ENCODE peak calls at places on chromosomes 16 and 17, in ten cellular contexts. S, R, E, L, B, N, F, P, J and Q are unnamed samples.

GRCh38 chr17:72699566-72699965 is 392.9 kb downstream of the SLC39A11 start:
- DNase-seq in S (no peak), R (no peak), E (peak; percentile 46), L (no peak), B (no peak), N (no peak), F (peak; percentile 82), P (no peak), J (no peak), Q (peak; percentile 68)

GRCh38 chr17:17377071-17377487 is 73.9 kb downstream of the NT5M start:
- DNase-seq in S (no peak), R (no peak), E (peak; percentile 57), L (no peak), B (no peak), N (no peak), F (no peak), P (no peak), J (no peak), Q (no peak)

GRCh38 chr16:71387045-71387871 is 28.7 kb downstream of the CALB2 start:
- DNase-seq in S (no peak), R (no peak), E (no peak), L (no peak), B (no peak), N (no peak), F (no peak), P (no peak), J (no peak), Q (no peak)

GRCh38 chr16:25643633-25644032 is 48.1 kb upstream of the HS3ST4 start:
- DNase-seq in S (no peak), R (no peak), E (no peak), L (no peak), B (no peak), N (no peak), F (no peak), P (no peak), J (no peak), Q (no peak)

GRCh38 chr16:89089142-89089541 is 4.5 kb upstream of the ACSF3 start:
- DNase-seq in S (no peak), R (no peak), E (no peak), L (no peak), B (no peak), N (no peak), F (no peak), P (no peak), J (no peak), Q (no peak)

GRCh38 chr16:11313493-11314308 is 31.6 kb upstream of the RMI2 start:
- DNase-seq in S (no peak), R (no peak), E (no peak), L (no peak), B (no peak), N (no peak), F (no peak), P (no peak), J (no peak), Q (no peak)

GRCh38 chr17:72249441-72249840 is 128.6 kb downstream of the SOX9 start:
- DNase-seq in S (no peak), R (no peak), E (no peak), L (no peak), B (no peak), N (no peak), F (no peak), P (no peak), J (no peak), Q (no peak)

GRCh38 chr17:21286771-21287702 is 2.5 kb downstream of the MAP2K3 start:
- DNase-seq in S (no peak), R (no peak), E (no peak), L (no peak), B (no peak), N (no peak), F (no peak), P (no peak), J (no peak), Q (no peak)

GRCh38 chr17:28648698-28649097 is 3.7 kb upstream of the BLTP2 start:
- DNase-seq in S (no peak), R (no peak), E (no peak), L (no peak), B (no peak), N (no peak), F (no peak), P (no peak), J (no peak), Q (no peak)

GRCh38 chr16:85246473-85246872 is 134.2 kb upstream of the CIBAR2 start:
- DNase-seq in S (no peak), R (no peak), E (no peak), L (no peak), B (no peak), N (no peak), F (no peak), P (no peak), J (no peak), Q (no peak)

GRCh38 chr17:63153488-63153887 is 187.5 kb downstream of the TANC2 start:
- DNase-seq in S (no peak), R (no peak), E (peak; percentile 65), L (no peak), B (no peak), N (no peak), F (no peak), P (no peak), J (no peak), Q (no peak)

GRCh38 chr16:85709766-85710423 is 21.1 kb upstream of the GINS2 start:
- DNase-seq in S (no peak), R (no peak), E (no peak), L (no peak), B (no peak), N (no peak), F (no peak), P (no peak), J (no peak), Q (no peak)

GRCh38 chr17:35683588-35683987 is 47.9 kb upstream of the RASL10B start:
- DNase-seq in S (no peak), R (no peak), E (no peak), L (no peak), B (no peak), N (no peak), F (no peak), P (no peak), J (no peak), Q (no peak)

GRCh38 chr17:81342700-81343070 is 47.6 kb upstream of the SLC38A10 start:
- DNase-seq in S (no peak), R (no peak), E (no peak), L (no peak), B (no peak), N (no peak), F (no peak), P (no peak), J (no peak), Q (no peak)

GRCh38 chr17:70829876-70830275 is 660.5 kb downstream of the KCNJ2 start:
- DNase-seq in S (no peak), R (no peak), E (no peak), L (no peak), B (no peak), N (no peak), F (no peak), P (no peak), J (no peak), Q (no peak)

GRCh38 chr16:67161595-67162058 is 1.9 kb downstream of the FBXL8 start:
- DNase-seq in S (no peak), R (no peak), E (no peak), L (no peak), B (no peak), N (no peak), F (no peak), P (no peak), J (no peak), Q (no peak)

GRCh38 chr16:1991135-1991551 is 1.4 kb downstream of the SYNGR3 start:
- DNase-seq in S (no peak), R (peak; percentile 66), E (no peak), L (no peak), B (no peak), N (no peak), F (no peak), P (no peak), J (peak; percentile 76), Q (no peak)

GRCh38 chr17:39139137-39139516 is 12.3 kb downstream of the PLXDC1 start:
- DNase-seq in S (no peak), R (no peak), E (no peak), L (peak; percentile 78), B (peak; percentile 87), N (peak; percentile 59), F (peak; percentile 91), P (no peak), J (no peak), Q (peak; percentile 92)

GRCh38 chr17:59426031-59426430 is 94.6 kb downstream of the YPEL2 start:
- DNase-seq in S (no peak), R (no peak), E (no peak), L (no peak), B (no peak), N (no peak), F (no peak), P (no peak), J (no peak), Q (no peak)

GRCh38 chr16:49701867-49702494 is 153.9 kb downstream of the ZNF423 start:
- DNase-seq in S (peak; percentile 52), R (no peak), E (no peak), L (no peak), B (no peak), N (no peak), F (no peak), P (no peak), J (no peak), Q (no peak)

GRCh38 chr16:55250641-55251550 is 73.1 kb upstream of the IRX6 start:
- DNase-seq in S (no peak), R (no peak), E (no peak), L (no peak), B (no peak), N (no peak), F (no peak), P (no peak), J (no peak), Q (no peak)

GRCh38 chr17:45093444-45094110 is 32.5 kb downstream of the NMT1 start:
- DNase-seq in S (no peak), R (no peak), E (no peak), L (no peak), B (no peak), N (no peak), F (no peak), P (no peak), J (no peak), Q (no peak)

GRCh38 chr17:77163001-77163400 is 22.2 kb downstream of the SEC14L1 start:
- DNase-seq in S (no peak), R (no peak), E (no peak), L (no peak), B (no peak), N (no peak), F (no peak), P (no peak), J (no peak), Q (no peak)

GRCh38 chr17:56987283-56987834 is 9.4 kb downstream of the SCPEP1 start:
- DNase-seq in S (no peak), R (no peak), E (no peak), L (no peak), B (no peak), N (no peak), F (no peak), P (no peak), J (no peak), Q (no peak)

GRCh38 chr16:83561876-83562275 is 245.9 kb upstream of the HSBP1 start:
- DNase-seq in S (peak; percentile 41), R (no peak), E (no peak), L (no peak), B (peak; percentile 40), N (no peak), F (no peak), P (no peak), J (no peak), Q (peak; percentile 6)

GRCh38 chr17:21528031-21528684 is 152.0 kb downstream of the KCNJ12 start:
- DNase-seq in S (no peak), R (no peak), E (no peak), L (no peak), B (no peak), N (no peak), F (no peak), P (no peak), J (no peak), Q (no peak)